ENCODE peak calls at places on chromosomes 2 and 18, in four cellular contexts. V is progenitor cell of endocrine pancreas, A is GM23338, I is neural crest cell. O is an unnamed sample.
A peak's percentile ranks its signal among the peaks of the same experiment; 100 is the strongest.

GRCh38 chr2:112048887-112049286 is 6.2 kb upstream of the TMEM87B start:
- DNase-seq in V (no peak), A (peak; percentile 64), I (peak; percentile 30), O (peak; percentile 81)

GRCh38 chr2:120450196-120450820 is 104.4 kb downstream of the INHBB start:
- DNase-seq in V (no peak), A (no peak), I (no peak), O (no peak)

GRCh38 chr2:40279001-40279400 is 172.9 kb downstream of the SLC8A1 start:
- DNase-seq in V (no peak), A (no peak), I (no peak), O (no peak)

GRCh38 chr18:51153659-51154371 is 43.7 kb downstream of the MEX3C start:
- DNase-seq in V (no peak), A (no peak), I (no peak), O (peak; percentile 54)

GRCh38 chr2:120682654-120683053 is 53.0 kb upstream of the GLI2 start:
- DNase-seq in V (no peak), A (no peak), I (no peak), O (no peak)

GRCh38 chr2:109143214-109144187 is 14.5 kb downstream of the SH3RF3 start:
- DNase-seq in V (no peak), A (no peak), I (no peak), O (no peak)

GRCh38 chr18:34805117-34805882 is 95.2 kb downstream of the DTNA start:
- DNase-seq in V (no peak), A (no peak), I (no peak), O (no peak)

GRCh38 chr2:55163258-55163657 is 68.8 kb downstream of the CLHC1 start:
- DNase-seq in V (no peak), A (no peak), I (no peak), O (no peak)

GRCh38 chr2:141399270-141399669 is 731.5 kb downstream of the LRP1B start:
- DNase-seq in V (no peak), A (peak; percentile 70), I (no peak), O (no peak)

GRCh38 chr18:41457730-41458129 is 497.3 kb upstream of the PIK3C3 start:
- DNase-seq in V (no peak), A (peak; percentile 21), I (no peak), O (no peak)

GRCh38 chr18:46264255-46264654 is 160.1 kb downstream of the HAUS1 start:
- DNase-seq in V (no peak), A (peak; percentile 87), I (no peak), O (no peak)

GRCh38 chr2:208570851-208571763 is 164.5 kb downstream of the PTH2R start:
- DNase-seq in V (no peak), A (peak; percentile 45), I (no peak), O (peak; percentile 26)

GRCh38 chr2:121171625-121172119 is 113.3 kb downstream of the TFCP2L1 start:
- DNase-seq in V (no peak), A (no peak), I (no peak), O (no peak)

GRCh38 chr18:22170421-22171262 is 1.3 kb downstream of the GATA6 start:
- DNase-seq in V (no peak), A (peak; percentile 51), I (peak; percentile 28), O (peak; percentile 69)

GRCh38 chr2:11753452-11753885 is 7.0 kb downstream of the LPIN1 start:
- DNase-seq in V (no peak), A (no peak), I (no peak), O (peak; percentile 88)

GRCh38 chr2:30113617-30114293 is 33.1 kb upstream of the YPEL5 start:
- DNase-seq in V (no peak), A (no peak), I (no peak), O (no peak)

GRCh38 chr2:25375371-25375988 is 33.8 kb upstream of the DNMT3A start:
- DNase-seq in V (no peak), A (no peak), I (no peak), O (peak; percentile 36)

GRCh38 chr2:185360776-185361175 is 377.8 kb upstream of the FSIP2 start:
- DNase-seq in V (no peak), A (no peak), I (no peak), O (no peak)
- TF ChIP-seq CTCF in V (no peak), A (no peak), I (no peak), O (no peak)

DNA sequence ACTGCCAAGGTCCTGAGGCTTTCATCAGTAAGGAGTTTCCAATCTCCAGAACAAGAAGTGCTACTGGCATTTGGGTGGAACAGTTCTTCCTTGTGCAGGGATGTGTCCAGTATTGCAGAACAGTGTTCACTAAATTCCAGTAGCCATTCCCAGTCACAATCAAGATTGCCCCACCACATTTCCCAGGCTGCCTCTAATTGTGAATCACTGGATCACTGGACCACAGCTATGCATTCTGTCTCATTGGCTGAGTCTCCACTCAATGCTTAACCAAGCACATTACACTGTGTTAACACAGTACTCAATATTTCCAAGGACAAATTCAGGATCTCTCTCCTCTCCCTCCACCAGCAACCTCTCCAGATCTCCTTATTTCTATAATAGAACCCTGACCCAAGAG is 160.2 kb upstream of the CCDC150 start:
- DNase-seq in V (no peak), A (no peak), I (no peak), O (no peak)
- TF ChIP-seq CTCF in V (no peak), A (no peak), I (no peak), O (no peak)

GRCh38 chr2:136254681-136255080 is 136.7 kb upstream of the CXCR4 start:
- DNase-seq in V (no peak), A (no peak), I (no peak), O (no peak)

GRCh38 chr2:136255127-136255526 is 137.2 kb upstream of the CXCR4 start:
- DNase-seq in V (no peak), A (no peak), I (no peak), O (no peak)

GRCh38 chr2:136257893-136258292 is 139.9 kb upstream of the CXCR4 start:
- DNase-seq in V (no peak), A (no peak), I (no peak), O (no peak)

GRCh38 chr2:136253288-136254004 is 135.5 kb upstream of the CXCR4 start:
- DNase-seq in V (no peak), A (no peak), I (no peak), O (no peak)

GRCh38 chr2:136255648-136256461 is 137.9 kb upstream of the CXCR4 start:
- DNase-seq in V (no peak), A (no peak), I (no peak), O (no peak)
- TF ChIP-seq CTCF in V (no peak), A (peak; percentile 20), I (no peak), O (no peak)

DNA sequence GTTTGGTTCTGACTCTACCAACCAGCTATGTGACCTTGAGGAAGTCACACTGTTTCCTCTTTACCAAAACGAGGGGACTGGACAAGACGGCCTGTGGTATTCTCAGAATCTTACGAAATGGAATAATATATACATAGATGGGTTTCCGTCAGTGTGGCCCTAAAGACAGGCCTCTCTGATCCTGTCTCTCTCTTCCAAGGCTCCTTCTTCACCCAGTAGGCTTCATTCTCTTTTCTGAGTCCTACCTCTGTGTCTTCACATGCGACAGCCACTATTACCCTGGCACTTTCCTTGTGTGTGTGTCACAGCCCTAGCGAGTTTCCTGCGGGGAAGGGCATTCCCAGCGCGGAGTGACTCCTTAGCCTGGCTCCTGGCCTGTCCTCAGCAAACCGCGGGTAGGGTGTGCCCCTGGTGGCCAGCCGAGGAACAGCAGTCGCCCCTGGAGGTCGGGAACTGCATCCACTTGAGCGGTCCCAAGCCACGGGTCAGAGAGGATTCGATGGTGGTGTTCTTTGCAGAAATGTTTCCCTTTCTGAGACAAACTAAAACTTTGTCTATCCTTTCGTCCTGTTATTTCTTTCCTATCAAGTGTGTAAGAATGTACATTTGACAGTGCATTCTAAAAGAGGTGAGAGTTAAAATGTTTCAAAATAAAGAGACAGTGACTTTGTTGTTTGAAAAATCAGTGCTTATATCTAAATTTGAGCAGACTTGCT is 63.3 kb downstream of the RAB31 start:
- DNase-seq in V (peak; percentile 84), A (peak; percentile 90), I (peak; percentile 98), O (peak; percentile 88)
- TF ChIP-seq CTCF in V (peak; percentile 96), A (peak; percentile 91), I (peak; percentile 92), O (peak; percentile 98)

GRCh38 chr2:186592137-186592875 is 2.5 kb downstream of the ITGAV start:
- DNase-seq in V (no peak), A (no peak), I (no peak), O (no peak)
- TF ChIP-seq CTCF in V (no peak), A (no peak), I (no peak), O (no peak)